ENCODE peak calls at places on chromosome 16, in six cellular contexts. One of them, this sample, is unnamed.
A peak's percentile ranks its signal among the peaks of the same experiment; 100 is the strongest.

GRCh38 chr16:24700549-24701392 is 28.7 kb upstream of the TNRC6A start:
- DNase-seq in astrocyte: peak; percentile 98
- DNase-seq in PC-3: peak; percentile 97
- DNase-seq in neural progenitor cell: no peak
- DNase-seq in GM23248: peak; percentile 99
- DNase-seq in mammary epithelial cell: peak; percentile 85
- DNase-seq in this sample: peak; percentile 94

GRCh38 chr16:72530434-72530833 is 358.5 kb upstream of the PMFBP1 start:
- DNase-seq in neural progenitor cell: no peak
- DNase-seq in GM23248: peak; percentile 78
- DNase-seq in mammary epithelial cell: peak; percentile 37
- DNase-seq in astrocyte: peak; percentile 64
- DNase-seq in PC-3: peak; percentile 85
- DNase-seq in this sample: peak; percentile 70

GRCh38 chr16:22787456-22788189 is 26.3 kb upstream of the HS3ST2 start:
- DNase-seq in GM23248: peak; percentile 91
- DNase-seq in neural progenitor cell: no peak
- DNase-seq in mammary epithelial cell: peak; percentile 86
- DNase-seq in astrocyte: peak; percentile 12
- DNase-seq in PC-3: peak; percentile 87
- DNase-seq in this sample: no peak

GRCh38 chr16:12539185-12539929 is 264.3 kb downstream of the CPPED1 start:
- DNase-seq in astrocyte: peak; percentile 71
- DNase-seq in PC-3: peak; percentile 14
- DNase-seq in GM23248: peak; percentile 74
- DNase-seq in neural progenitor cell: no peak
- DNase-seq in mammary epithelial cell: peak; percentile 60
- DNase-seq in this sample: peak; percentile 87

GRCh38 chr16:11586375-11586855 is 304 bp downstream of the LITAF start:
- DNase-seq in astrocyte: no peak
- DNase-seq in neural progenitor cell: no peak
- DNase-seq in GM23248: peak; percentile 44
- DNase-seq in mammary epithelial cell: no peak
- DNase-seq in PC-3: no peak
- DNase-seq in this sample: no peak

GRCh38 chr16:69579783-69580182 is 14.0 kb downstream of the NFAT5 start:
- DNase-seq in mammary epithelial cell: no peak
- DNase-seq in PC-3: no peak
- DNase-seq in astrocyte: no peak
- DNase-seq in GM23248: no peak
- DNase-seq in neural progenitor cell: no peak
- DNase-seq in this sample: no peak

GRCh38 chr16:85698459-85699223 is 9.9 kb upstream of the GINS2 start:
- DNase-seq in GM23248: no peak
- DNase-seq in mammary epithelial cell: no peak
- DNase-seq in astrocyte: no peak
- DNase-seq in PC-3: no peak
- DNase-seq in neural progenitor cell: no peak
- DNase-seq in this sample: no peak

GRCh38 chr16:30903596-30903995 is 7.2 kb downstream of the CTF1 start:
- DNase-seq in GM23248: peak; percentile 39
- DNase-seq in neural progenitor cell: no peak
- DNase-seq in PC-3: no peak
- DNase-seq in astrocyte: no peak
- DNase-seq in mammary epithelial cell: no peak
- DNase-seq in this sample: no peak

GRCh38 chr16:62620259-62620658 is 584.0 kb upstream of the CDH8 start:
- DNase-seq in neural progenitor cell: no peak
- DNase-seq in astrocyte: no peak
- DNase-seq in GM23248: peak; percentile 20
- DNase-seq in PC-3: no peak
- DNase-seq in mammary epithelial cell: no peak
- DNase-seq in this sample: no peak

DNA sequence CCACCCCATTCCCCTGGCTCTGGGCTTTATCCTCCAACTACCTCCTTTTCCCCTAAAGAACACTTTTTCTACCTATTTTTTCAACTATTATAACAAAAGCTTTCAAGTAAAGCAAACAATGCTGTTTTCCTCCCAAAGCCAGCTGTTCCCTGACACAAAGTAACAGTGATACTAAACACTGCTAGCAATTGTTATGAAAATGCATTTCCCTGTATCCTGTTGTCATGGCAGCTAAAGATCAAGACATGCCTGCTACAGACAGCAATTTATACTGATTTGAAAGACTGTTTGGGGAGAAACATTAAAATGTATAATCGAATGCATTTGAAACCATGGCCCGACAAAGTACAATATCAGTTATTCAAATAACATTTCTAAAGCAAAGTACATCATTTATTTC is 89.2 kb downstream of the CHD9NB start:
- DNase-seq in PC-3: peak; percentile 1
- DNase-seq in astrocyte: no peak
- DNase-seq in mammary epithelial cell: no peak
- DNase-seq in neural progenitor cell: peak; percentile 9
- DNase-seq in GM23248: no peak
- DNase-seq in this sample: no peak
- H2AFZ ChIP-seq in PC-3: no peak overlapping the region
- H2AFZ ChIP-seq in astrocyte: no peak overlapping the region
- H2AFZ ChIP-seq in mammary epithelial cell: no peak overlapping the region
- H2AFZ ChIP-seq in neural progenitor cell: no peak overlapping the region
- H2AFZ ChIP-seq in GM23248: no peak overlapping the region
- H2AFZ ChIP-seq in this sample: no peak overlapping the region

GRCh38 chr16:61181982-61182381 is 854.3 kb downstream of the CDH8 start:
- DNase-seq in astrocyte: no peak
- DNase-seq in GM23248: no peak
- DNase-seq in mammary epithelial cell: no peak
- DNase-seq in PC-3: no peak
- DNase-seq in neural progenitor cell: no peak
- DNase-seq in this sample: no peak
- H2AFZ ChIP-seq in astrocyte: no peak overlapping the region
- H2AFZ ChIP-seq in GM23248: no peak overlapping the region
- H2AFZ ChIP-seq in mammary epithelial cell: no peak overlapping the region
- H2AFZ ChIP-seq in PC-3: no peak overlapping the region
- H2AFZ ChIP-seq in neural progenitor cell: no peak overlapping the region
- H2AFZ ChIP-seq in this sample: no peak overlapping the region

GRCh38 chr16:80027007-80027965 is 426.7 kb upstream of the MAF start:
- DNase-seq in mammary epithelial cell: peak; percentile 99
- DNase-seq in GM23248: peak; percentile 88
- DNase-seq in PC-3: peak; percentile 86
- DNase-seq in astrocyte: peak; percentile 95
- DNase-seq in neural progenitor cell: no peak
- DNase-seq in this sample: peak; percentile 95
- H2AFZ ChIP-seq in mammary epithelial cell: peak overlapping the region; percentile 87
- H2AFZ ChIP-seq in GM23248: peak overlapping the region; percentile 53
- H2AFZ ChIP-seq in PC-3: peak overlapping the region; percentile 77
- H2AFZ ChIP-seq in astrocyte: peak overlapping the region; percentile 63
- H2AFZ ChIP-seq in neural progenitor cell: no peak overlapping the region
- H2AFZ ChIP-seq in this sample: no peak overlapping the region

DNA sequence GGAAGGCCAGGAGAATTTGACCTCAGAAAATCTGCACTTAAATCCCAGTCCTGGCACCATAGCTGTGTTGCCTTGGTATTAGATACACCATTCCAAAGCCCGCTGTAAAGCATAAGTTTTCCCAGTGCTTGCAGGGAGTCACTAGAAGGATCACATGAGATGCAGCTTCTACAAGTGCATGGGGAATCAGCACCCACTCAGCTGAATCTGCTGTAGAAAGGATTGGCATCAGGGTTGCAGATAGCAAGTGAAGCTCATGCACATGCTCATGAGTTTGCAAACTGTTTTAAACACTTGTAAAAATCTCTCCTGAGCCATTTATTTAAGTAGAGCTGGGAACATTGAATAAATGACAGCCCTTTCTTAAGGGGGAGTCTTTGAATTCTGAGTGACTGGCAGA is 494.9 kb upstream of the HSBP1 start:
- DNase-seq in GM23248: no peak
- DNase-seq in PC-3: no peak
- DNase-seq in mammary epithelial cell: no peak
- DNase-seq in neural progenitor cell: no peak
- DNase-seq in astrocyte: no peak
- DNase-seq in this sample: no peak
- H2AFZ ChIP-seq in GM23248: no peak overlapping the region
- H2AFZ ChIP-seq in PC-3: no peak overlapping the region
- H2AFZ ChIP-seq in mammary epithelial cell: no peak overlapping the region
- H2AFZ ChIP-seq in neural progenitor cell: no peak overlapping the region
- H2AFZ ChIP-seq in astrocyte: no peak overlapping the region
- H2AFZ ChIP-seq in this sample: no peak overlapping the region

GRCh38 chr16:89700100-89700648 is 1.3 kb downstream of the SPATA2L start:
- DNase-seq in PC-3: peak; percentile 98
- DNase-seq in astrocyte: peak; percentile 90
- DNase-seq in GM23248: peak; percentile 100
- DNase-seq in neural progenitor cell: peak; percentile 100
- DNase-seq in mammary epithelial cell: peak; percentile 98
- DNase-seq in this sample: peak; percentile 98
- H2AFZ ChIP-seq in PC-3: no peak overlapping the region
- H2AFZ ChIP-seq in astrocyte: peak overlapping the region; percentile 20
- H2AFZ ChIP-seq in GM23248: no peak overlapping the region
- H2AFZ ChIP-seq in neural progenitor cell: no peak overlapping the region
- H2AFZ ChIP-seq in mammary epithelial cell: peak overlapping the region; percentile 72
- H2AFZ ChIP-seq in this sample: peak overlapping the region; percentile 32

This sample was measured in mesenchymal stem cell.